ENCODE peak calls at places on chromosomes 7 and 10, in four cellular contexts. H is IMR-90, L is GM12878, C is K562. F is an unnamed sample.

GRCh38 chr10:36759111-36759805 is 366.1 kb upstream of the ANKRD30A start:
- DNase-seq in H (peak), L (no peak), C (no peak), F (no peak)

GRCh38 chr7:106514887-106515286 is 146.1 kb downstream of the CCDC71L start:
- DNase-seq in H (no peak), L (no peak), C (no peak), F (no peak)

GRCh38 chr7:3835102-3835501 is 534.0 kb downstream of the SDK1 start:
- DNase-seq in H (no peak), L (no peak), C (no peak), F (no peak)

GRCh38 chr7:128859232-128860157 is 3.2 kb upstream of the ATP6V1F start:
- DNase-seq in H (no peak), L (no peak), C (peak), F (no peak)

GRCh38 chr7:64882341-64883112 is 20.5 kb upstream of the ZNF273 start:
- DNase-seq in H (no peak), L (no peak), C (no peak), F (peak)

GRCh38 chr10:60182691-60183090 is 207.0 kb downstream of the ANK3 start:
- DNase-seq in H (peak), L (no peak), C (no peak), F (peak)

GRCh38 chr10:36794981-36795380 is 330.4 kb upstream of the ANKRD30A start:
- DNase-seq in H (no peak), L (no peak), C (no peak), F (no peak)

GRCh38 chr7:27409776-27410175 is 167.2 kb downstream of the EVX1 start:
- DNase-seq in H (no peak), L (no peak), C (no peak), F (no peak)

GRCh38 chr7:1040790-1041189 is 3.6 kb upstream of the GPR146 start:
- DNase-seq in H (peak), L (no peak), C (peak), F (no peak)

GRCh38 chr10:84432891-84433290 is 104.5 kb downstream of the CCSER2 start:
- DNase-seq in H (peak), L (no peak), C (no peak), F (no peak)

GRCh38 chr7:138752568-138753518 is 45.0 kb upstream of the TMEM213 start:
- DNase-seq in H (peak), L (peak), C (no peak), F (no peak)

GRCh38 chr10:100562806-100563293 is 27.1 kb downstream of the HIF1AN start:
- DNase-seq in H (peak), L (no peak), C (peak), F (no peak)

GRCh38 chr7:39919646-39920045 is 30.4 kb upstream of the CDK13 start:
- DNase-seq in H (no peak), L (no peak), C (no peak), F (no peak)

GRCh38 chr7:73307436-73307835 is 1.2 kb downstream of the NSUN5 start:
- DNase-seq in H (no peak), L (no peak), C (no peak), F (no peak)

GRCh38 chr7:14233026-14233897 is 243.8 kb upstream of the ETV1 start:
- DNase-seq in H (peak), L (no peak), C (no peak), F (no peak)

GRCh38 chr10:71436268-71436922 is 39.7 kb downstream of the CDH23 start:
- DNase-seq in H (no peak), L (no peak), C (no peak), F (peak)

DNA sequence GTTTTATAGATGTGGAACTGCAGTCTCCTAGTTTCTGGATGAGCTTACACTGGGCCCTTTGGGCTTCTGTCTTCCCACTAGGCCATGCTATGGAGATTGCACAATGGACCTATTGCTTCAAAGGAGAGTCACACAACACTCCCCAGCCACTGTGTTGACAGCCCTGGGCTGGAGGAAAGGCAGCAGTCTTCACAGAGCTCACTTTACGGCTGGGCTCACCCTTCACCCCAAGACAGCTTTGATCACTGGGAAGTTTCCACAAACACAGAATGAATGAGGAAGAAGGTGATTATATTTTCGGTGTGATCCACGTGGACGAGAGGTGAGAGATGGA is 92.8 kb upstream of the GDF10 start:
- DNase-seq in H (no peak), L (no peak), C (no peak), F (no peak)
- TF ChIP-seq FOS in H (no peak), L (no peak), C (no peak), F (no peak)

DNA sequence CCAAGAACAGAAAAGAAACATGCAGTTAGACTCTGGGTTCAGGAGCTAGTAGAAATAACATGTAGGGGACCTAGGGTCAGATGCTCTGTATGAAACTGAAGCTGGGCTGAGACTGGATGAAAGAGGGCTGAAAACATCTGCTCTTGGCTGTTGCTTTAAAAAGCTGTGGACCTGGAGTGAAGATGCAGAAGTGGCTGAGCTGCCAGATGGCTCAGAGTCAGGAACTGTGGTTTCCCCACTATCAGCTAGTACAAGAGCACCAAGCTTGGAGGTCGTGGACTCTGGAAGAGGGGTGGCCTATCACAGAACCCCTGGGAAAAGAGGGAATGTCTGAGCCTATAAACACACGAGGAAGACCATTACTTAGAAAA is 5.9 kb downstream of the ADK start:
- DNase-seq in H (peak), L (no peak), C (peak), F (no peak)
- TF ChIP-seq FOS in H (no peak), L (no peak), C (no peak), F (no peak)

GRCh38 chr10:102608487-102608886 is 35.8 kb upstream of the TRIM8 start:
- DNase-seq in H (no peak), L (peak), C (peak), F (no peak)

GRCh38 chr10:102603946-102604345 is 40.3 kb upstream of the TRIM8 start:
- DNase-seq in H (peak), L (no peak), C (no peak), F (peak)

GRCh38 chr10:102604379-102604960 is 39.8 kb upstream of the TRIM8 start:
- DNase-seq in H (peak), L (no peak), C (peak), F (peak)

GRCh38 chr10:102602272-102603045 is 41.8 kb upstream of the TRIM8 start:
- DNase-seq in H (no peak), L (no peak), C (no peak), F (no peak)

DNA sequence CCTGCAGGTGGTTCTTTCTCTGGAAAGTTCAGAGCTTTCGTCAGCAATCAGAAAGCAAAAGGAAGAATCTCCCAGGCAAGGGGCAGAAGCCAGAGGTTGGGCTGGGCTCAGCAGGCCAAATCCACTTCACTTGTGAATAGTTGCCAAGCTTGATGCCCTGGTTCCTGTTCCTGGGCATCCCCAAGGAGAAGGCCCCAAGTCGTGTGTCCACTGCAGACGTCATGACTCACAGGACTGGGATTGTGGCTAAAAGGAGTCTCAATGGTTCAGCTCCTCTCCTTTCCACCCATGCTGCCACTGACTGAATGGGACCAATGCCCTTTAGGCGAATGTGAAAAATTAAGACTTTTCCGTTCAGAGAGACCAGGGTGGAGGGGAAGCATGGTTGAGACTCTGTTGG is 38.6 kb upstream of the TRIM8 start:
- DNase-seq in H (no peak), L (no peak), C (no peak), F (no peak)
- TF ChIP-seq FOS in H (no peak), L (no peak), C (no peak), F (no peak)

GRCh38 chr7:107939472-107940145 is 48.6 kb downstream of the DLD start:
- DNase-seq in H (peak), L (no peak), C (no peak), F (peak)
- TF ChIP-seq FOS in H (no peak), L (no peak), C (no peak), F (peak)

GRCh38 chr10:121577568-121577967 is 20.7 kb downstream of the FGFR2 start:
- DNase-seq in H (no peak), L (no peak), C (no peak), F (no peak)
- TF ChIP-seq FOS in H (no peak), L (no peak), C (no peak), F (no peak)

F was measured in endothelial cell of umbilical vein.